ENCODE peak calls at places on chromosome 14, in nine cellular contexts. S is GM23248; M is endothelial cell of umbilical vein; T is fibroblast of lung; W is CD8-positive, alpha-beta memory T cell; L is A549; B is left ventricle myocardium inferior; U is AG10803; K is cardiac muscle cell. A is an unnamed sample.

GRCh38 chr14:37796703-37797416 is 201.4 kb downstream of the TTC6 start:
- DNase-seq in L (no peak), W (no peak), M (no peak), U (no peak), T (no peak), K (no peak), S (no peak), B (no peak), A (no peak)

GRCh38 chr14:36663404-36664321 is 2.0 kb downstream of the PAX9 start:
- DNase-seq in S (peak), T (no peak), M (no peak), L (no peak), K (no peak), B (no peak), W (no peak), U (peak), A (no peak)

GRCh38 chr14:23047042-23047634 is 5.1 kb downstream of the PSMB11 start:
- DNase-seq in S (no peak), W (no peak), L (no peak), T (no peak), U (no peak), B (no peak), K (no peak), M (peak), A (no peak)

GRCh38 chr14:101836131-101836530 is 74.6 kb downstream of the PPP2R5C start:
- DNase-seq in S (peak), W (no peak), U (no peak), M (peak), K (no peak), T (peak), B (peak), L (no peak), A (no peak)

GRCh38 chr14:41606249-41607118 is at the start of gene LRFN5:
- DNase-seq in U (peak), S (peak), L (no peak), W (no peak), K (peak), B (peak), T (peak), M (no peak), A (no peak)

GRCh38 chr14:66443158-66443695 is 42.9 kb upstream of the CCDC196 start:
- DNase-seq in S (peak), K (no peak), M (no peak), T (no peak), W (no peak), L (no peak), U (peak), B (no peak), A (no peak)

GRCh38 chr14:71116206-71117122 is 209.2 kb downstream of the PCNX1 start:
- DNase-seq in U (no peak), L (no peak), T (no peak), B (no peak), S (no peak), K (no peak), W (no peak), M (no peak), A (no peak)

GRCh38 chr14:54168489-54168888 is 211.9 kb upstream of the BMP4 start:
- DNase-seq in L (no peak), B (no peak), U (no peak), S (no peak), K (no peak), T (no peak), W (no peak), M (no peak), A (no peak)

GRCh38 chr14:23602181-23603095 is 23.8 kb upstream of the JPH4 start:
- DNase-seq in L (no peak), B (no peak), K (no peak), U (no peak), M (no peak), W (no peak), T (no peak), S (no peak), A (no peak)

GRCh38 chr14:51004352-51004800 is 60.1 kb upstream of the PYGL start:
- DNase-seq in U (peak), S (peak), W (no peak), K (peak), M (no peak), B (no peak), T (no peak), L (peak), A (no peak)

GRCh38 chr14:73258076-73258475 is 20.8 kb downstream of the PAPLN start:
- DNase-seq in M (no peak), S (no peak), L (no peak), B (no peak), U (no peak), K (no peak), T (no peak), W (no peak), A (no peak)

GRCh38 chr14:74571901-74572828 is 39.9 kb downstream of the LTBP2 start:
- DNase-seq in T (peak), M (peak), L (peak), W (no peak), U (peak), S (peak), K (no peak), B (no peak), A (peak)

GRCh38 chr14:22178330-22178981 is 410.6 kb downstream of the DAD1 start:
- DNase-seq in T (peak), B (no peak), W (no peak), M (no peak), S (no peak), K (no peak), L (no peak), U (no peak), A (no peak)

GRCh38 chr14:29868000-29868399 is 59.6 kb downstream of the PRKD1 start:
- DNase-seq in M (no peak), U (peak), S (peak), W (no peak), T (peak), L (no peak), K (no peak), B (no peak), A (no peak)

GRCh38 chr14:79293482-79293881 is 917.8 kb downstream of the DIO2 start:
- DNase-seq in M (no peak), W (no peak), S (no peak), U (no peak), K (peak), B (no peak), T (no peak), L (no peak), A (no peak)

GRCh38 chr14:105219043-105219612 is 29.2 kb upstream of the BTBD6 start:
- DNase-seq in W (no peak), K (no peak), L (no peak), M (no peak), B (no peak), U (no peak), T (no peak), S (no peak), A (no peak)

GRCh38 chr14:100894416-100894815 is 9.1 kb downstream of the RTL1 start:
- DNase-seq in U (no peak), S (no peak), T (no peak), M (no peak), K (no peak), W (no peak), L (no peak), B (no peak), A (no peak)

GRCh38 chr14:100547633-100548294 is 39.5 kb downstream of the BEGAIN start:
- DNase-seq in W (peak), L (no peak), U (peak), K (no peak), T (peak), B (peak), M (peak), S (peak), A (no peak)

GRCh38 chr14:84202486-84202885 is 1327.5 kb upstream of the FLRT2 start:
- DNase-seq in M (no peak), S (no peak), W (no peak), L (no peak), U (no peak), K (peak), T (no peak), B (no peak), A (no peak)

GRCh38 chr14:102033241-102033640 is 53.6 kb downstream of the HSP90AA1 start:
- DNase-seq in L (no peak), M (no peak), B (no peak), W (no peak), S (no peak), U (no peak), T (no peak), K (no peak), A (no peak)

GRCh38 chr14:89303452-89304435 is 113.3 kb downstream of the FOXN3 start:
- DNase-seq in T (peak), M (peak), U (peak), S (peak), K (peak), W (no peak), L (no peak), B (peak), A (peak)

GRCh38 chr14:68174446-68174845 is 354.9 kb downstream of the RAD51B start:
- DNase-seq in L (no peak), B (no peak), M (no peak), K (no peak), U (no peak), T (no peak), S (no peak), W (no peak), A (no peak)

GRCh38 chr14:73943083-73943482 is 6.8 kb downstream of the FAM161B start:
- DNase-seq in S (peak), W (no peak), U (peak), K (no peak), T (peak), B (no peak), M (no peak), L (no peak), A (peak)

GRCh38 chr14:70045715-70046535 is 142.8 kb downstream of the SLC8A3 start:
- DNase-seq in W (no peak), M (peak), S (peak), B (peak), K (peak), T (peak), U (peak), L (peak), A (no peak)

GRCh38 chr14:78836777-78837176 is 666.6 kb downstream of the NRXN3 start:
- DNase-seq in M (peak), S (peak), L (peak), K (peak), W (no peak), U (peak), B (no peak), T (peak), A (peak)

GRCh38 chr14:103259801-103260628 is 74.0 kb upstream of the EIF5 start:
- DNase-seq in K (no peak), B (no peak), U (no peak), W (no peak), M (no peak), S (no peak), T (no peak), L (no peak), A (peak)
- H3K4me3 ChIP-seq in K (no peak), B (peak), U (peak), W (no peak), M (peak), S (peak), T (peak), L (peak), A (peak)

DNA sequence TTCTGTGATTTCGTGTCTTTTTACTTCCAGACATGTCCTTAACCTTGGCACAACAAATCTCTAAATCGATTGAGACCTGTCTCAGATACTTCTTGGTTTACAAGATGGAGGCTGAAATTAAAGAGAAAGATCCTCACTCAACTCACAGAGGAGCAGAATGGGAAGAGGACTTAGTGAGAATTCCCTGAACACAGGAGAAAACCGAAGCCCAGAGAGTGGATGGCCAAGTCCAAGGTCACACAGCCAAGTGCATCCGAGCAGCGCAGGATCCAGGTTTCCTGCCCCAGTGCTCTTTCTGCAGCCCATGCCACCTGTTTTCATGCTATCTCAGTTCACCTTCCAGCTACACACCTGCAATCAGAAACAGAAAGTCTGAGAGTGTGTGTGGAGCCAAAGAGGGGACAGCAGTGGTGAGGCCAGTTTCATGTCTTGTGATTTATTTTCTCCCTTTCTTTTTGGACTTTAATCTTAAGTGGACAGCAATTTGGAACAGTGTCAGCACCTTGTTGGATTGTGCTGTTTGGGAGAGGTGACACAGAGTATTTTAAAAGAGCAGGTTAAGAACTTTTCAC is 22.9 kb upstream of the TCL1B start:
- DNase-seq in S (no peak), T (no peak), L (no peak), B (no peak), K (no peak), M (no peak), W (no peak), U (no peak), A (no peak)
- H3K4me3 ChIP-seq in S (no peak), T (no peak), L (no peak), B (no peak), K (no peak), M (no peak), W (no peak), U (no peak), A (no peak)

GRCh38 chr14:81400852-81401251 is 728 bp upstream of the STON2 start:
- DNase-seq in M (no peak), T (peak), W (no peak), K (no peak), B (no peak), S (peak), L (peak), U (peak), A (peak)

GRCh38 chr14:81398196-81398891 is 1.8 kb downstream of the STON2 start:
- DNase-seq in T (no peak), S (no peak), W (no peak), B (no peak), M (no peak), U (no peak), K (no peak), L (no peak), A (no peak)

GRCh38 chr14:81401420-81402122 is 1.4 kb upstream of the STON2 start:
- DNase-seq in K (no peak), B (no peak), L (peak), T (peak), W (no peak), S (peak), U (peak), M (no peak), A (peak)

GRCh38 chr14:81402123-81402495 is 2.0 kb upstream of the STON2 start:
- DNase-seq in U (peak), S (peak), K (no peak), B (no peak), W (no peak), T (peak), L (no peak), M (no peak), A (no peak)

DNA sequence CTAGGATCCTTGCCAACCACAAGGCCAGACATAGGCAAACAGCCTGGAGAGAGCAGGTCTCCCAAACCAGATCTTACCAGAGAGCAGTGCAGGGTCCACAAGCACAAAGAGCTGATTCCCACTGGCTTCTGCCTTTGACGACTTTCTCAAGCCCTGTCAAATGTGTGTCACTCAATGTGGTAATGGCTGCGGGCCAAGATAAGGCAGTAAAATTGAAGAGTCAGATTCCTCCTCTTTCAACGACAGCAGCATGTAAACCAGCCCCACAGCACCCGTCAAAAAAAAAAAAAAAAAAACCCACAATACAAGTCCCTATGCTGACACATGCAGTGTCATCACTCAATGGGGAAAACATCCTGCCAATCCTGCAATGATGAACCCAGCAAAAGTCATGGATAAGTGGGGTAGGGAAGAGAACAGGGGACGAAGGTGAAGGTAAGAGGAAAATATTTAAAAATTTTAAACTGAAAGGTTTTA is at the start of gene STON2:
- DNase-seq in K (no peak), S (peak), T (peak), B (no peak), U (peak), W (no peak), M (no peak), L (peak), A (peak)
- H3K4me3 ChIP-seq in K (no peak), S (peak), T (peak), B (no peak), U (peak), W (no peak), M (no peak), L (no peak), A (no peak)

GRCh38 chr14:61570961-61571299 is 124.4 kb upstream of the HIF1A start:
- DNase-seq in S (peak), T (no peak), M (no peak), B (no peak), U (no peak), L (no peak), W (no peak), K (no peak), A (no peak)
- H3K4me3 ChIP-seq in S (peak), T (no peak), M (no peak), B (no peak), U (no peak), L (no peak), W (no peak), K (no peak), A (peak)